ENCODE peak calls at places on chromosomes 11 and 22, in eight cellular contexts. Z, W, K, T, V, Y, L and I are unnamed samples.

GRCh38 chr11:60459345-60459744 is 3.7 kb downstream of the MS4A1 start:
- DNase-seq in Y (no peak), K (no peak), Z (no peak), W (no peak), V (no peak), T (no peak), L (no peak), I (no peak)

GRCh38 chr11:14449302-14449714 is 50.3 kb downstream of the COPB1 start:
- DNase-seq in V (no peak), T (no peak), K (no peak), Y (peak), Z (no peak), W (no peak), L (no peak), I (no peak)

GRCh38 chr11:73759520-73760065 is 1.3 kb downstream of the RAB6A start:
- DNase-seq in W (peak), V (no peak), L (no peak), Z (no peak), K (no peak), T (no peak), Y (peak), I (no peak)

GRCh38 chr11:1514349-1515061 is 27.9 kb upstream of the MOB2 start:
- DNase-seq in Z (peak), Y (no peak), W (no peak), K (no peak), T (no peak), L (no peak), V (no peak), I (no peak)

GRCh38 chr11:130369141-130369691 is 54.5 kb upstream of the ZBTB44 start:
- DNase-seq in K (no peak), Z (no peak), Y (no peak), W (no peak), V (no peak), L (peak), T (no peak), I (no peak)

GRCh38 chr11:131682373-131683015 is 312.1 kb downstream of the NTM start:
- DNase-seq in W (no peak), L (no peak), V (no peak), Y (no peak), K (no peak), T (no peak), Z (no peak), I (no peak)

GRCh38 chr11:93236741-93237675 is 39.2 kb upstream of the SLC36A4 start:
- DNase-seq in K (no peak), Z (no peak), L (no peak), V (no peak), W (peak), T (no peak), Y (peak), I (no peak)

GRCh38 chr11:103622296-103622695 is 414.1 kb upstream of the DDI1 start:
- DNase-seq in V (no peak), L (no peak), W (no peak), T (no peak), Y (no peak), K (no peak), Z (no peak), I (no peak)

GRCh38 chr11:131470526-131470925 is 100.1 kb downstream of the NTM start:
- DNase-seq in Y (no peak), L (no peak), V (no peak), Z (no peak), K (no peak), T (no peak), W (no peak), I (no peak)

GRCh38 chr22:48492371-48493320 is 1335.0 kb downstream of the BRD1 start:
- DNase-seq in K (peak), V (peak), Y (peak), W (peak), Z (peak), L (peak), T (peak), I (peak)

GRCh38 chr22:18974477-18975180 is 38.5 kb upstream of the PRODH start:
- DNase-seq in V (no peak), Y (no peak), K (no peak), W (no peak), Z (no peak), T (no peak), L (no peak), I (no peak)

GRCh38 chr22:50205781-50206569 is 5.2 kb downstream of the SELENOO start:
- DNase-seq in Z (no peak), T (no peak), K (no peak), W (no peak), V (no peak), L (no peak), Y (no peak), I (no peak)

GRCh38 chr22:22944268-22944985 is 56.8 kb downstream of the IGLL5 start:
- DNase-seq in Z (no peak), L (peak), K (no peak), T (no peak), Y (no peak), W (no peak), V (no peak), I (no peak)

GRCh38 chr11:63599211-63600122 is 14.8 kb downstream of the PLAAT3 start:
- DNase-seq in Z (no peak), L (no peak), V (no peak), W (peak), T (no peak), K (no peak), Y (peak), I (no peak)

GRCh38 chr22:46250783-46251125 is 661 bp upstream of the CDPF1 start:
- DNase-seq in L (no peak), Z (no peak), W (no peak), T (no peak), K (no peak), V (no peak), Y (no peak), I (no peak)

GRCh38 chr22:35580351-35581022 is 36.6 kb downstream of the MB start:
- DNase-seq in W (no peak), K (no peak), T (no peak), V (no peak), Y (no peak), L (no peak), Z (peak), I (no peak)

GRCh38 chr11:86079421-86079820 is 10.5 kb upstream of the PICALM start:
- DNase-seq in Z (no peak), K (no peak), W (no peak), L (no peak), Y (no peak), V (no peak), T (no peak), I (no peak)

GRCh38 chr22:28931844-28932561 is 48.6 kb downstream of the ZNRF3 start:
- DNase-seq in L (no peak), W (no peak), V (no peak), T (no peak), Z (no peak), Y (no peak), K (no peak), I (no peak)

GRCh38 chr11:36996795-36997194 is 398.8 kb upstream of the RAG2 start:
- DNase-seq in V (no peak), T (no peak), L (no peak), Y (no peak), Z (no peak), K (no peak), W (no peak), I (no peak)

GRCh38 chr22:45777046-45777851 is 105.6 kb downstream of the ATXN10 start:
- DNase-seq in Y (peak), W (peak), T (no peak), L (no peak), V (no peak), K (no peak), Z (no peak), I (no peak)

GRCh38 chr22:27686534-27686933 is 115.0 kb downstream of the MN1 start:
- DNase-seq in V (no peak), Y (no peak), T (no peak), L (peak), Z (peak), K (no peak), W (no peak), I (no peak)

GRCh38 chr22:50581950-50582561 is 593 bp downstream of the CHKB start:
- DNase-seq in T (no peak), L (no peak), K (no peak), W (peak), V (no peak), Y (no peak), Z (no peak), I (no peak)

GRCh38 chr11:76314741-76315090 is 66.2 kb downstream of the THAP12 start:
- DNase-seq in K (no peak), L (no peak), W (peak), T (no peak), Y (peak), V (no peak), Z (no peak), I (no peak)

GRCh38 chr11:28819741-28820140 is 711.6 kb downstream of the METTL15 start:
- DNase-seq in K (no peak), Z (no peak), Y (no peak), V (no peak), W (peak), T (no peak), L (no peak), I (no peak)

GRCh38 chr11:2426826-2427521 is 17.3 kb downstream of the TRPM5 start:
- DNase-seq in T (peak), V (no peak), Z (no peak), Y (no peak), K (no peak), W (no peak), L (no peak), I (no peak)

GRCh38 chr11:83456075-83456474 is 169.9 kb upstream of the CCDC90B start:
- DNase-seq in Y (no peak), L (no peak), Z (no peak), K (no peak), V (no peak), T (no peak), W (no peak), I (no peak)

GRCh38 chr11:108880510-108880909 is 215.6 kb downstream of the DDX10 start:
- DNase-seq in W (no peak), Y (no peak), L (no peak), K (no peak), T (no peak), Z (no peak), V (no peak), I (no peak)

GRCh38 chr22:48599346-48599745 is 1228.3 kb downstream of the BRD1 start:
- DNase-seq in K (no peak), Z (no peak), V (no peak), T (no peak), W (no peak), L (no peak), Y (no peak), I (no peak)

GRCh38 chr11:120337896-120338840 is 2.0 kb downstream of the ARHGEF12 start:
- DNase-seq in L (no peak), T (no peak), V (no peak), W (peak), Z (no peak), K (no peak), Y (peak), I (no peak)

GRCh38 chr11:78268516-78269410 is 80.0 kb downstream of the USP35 start:
- DNase-seq in Y (no peak), L (no peak), T (no peak), K (no peak), V (no peak), Z (peak), W (no peak), I (no peak)

GRCh38 chr11:45392154-45392553 is 106.0 kb upstream of the SYT13 start:
- DNase-seq in Z (no peak), K (no peak), W (no peak), L (no peak), Y (no peak), T (no peak), V (no peak), I (no peak)

DNA sequence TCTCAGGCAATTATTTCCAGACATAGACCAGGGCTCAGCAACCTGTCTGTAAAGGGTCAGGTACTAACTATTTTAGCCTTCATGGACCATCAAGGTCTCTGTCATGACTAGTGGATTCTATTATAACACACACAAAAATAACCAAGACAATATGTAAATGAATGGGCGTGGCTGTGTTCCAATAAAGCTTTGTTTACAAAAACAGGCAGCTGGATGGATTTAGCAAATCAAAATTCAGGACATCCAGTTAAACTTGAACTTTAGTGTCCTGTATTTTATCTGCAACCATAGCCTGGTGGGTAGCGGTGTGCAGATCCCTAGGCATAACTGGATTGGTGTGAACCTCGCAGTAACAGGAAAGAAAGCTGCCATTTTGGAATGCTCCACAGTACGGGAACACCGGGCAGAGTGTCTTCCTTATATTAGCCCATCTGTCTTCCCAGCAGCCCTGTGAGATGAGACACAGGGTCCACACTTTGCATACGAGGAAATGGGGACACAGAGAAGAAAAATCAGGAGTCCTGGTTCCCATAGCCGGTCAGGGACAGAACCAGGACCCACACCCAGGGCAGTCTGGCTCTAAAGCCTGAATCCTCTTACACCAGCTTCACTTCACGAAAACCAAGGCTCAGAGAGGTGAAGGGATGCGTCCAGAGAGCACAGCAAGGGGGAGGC is 15.6 kb downstream of the LIF start:
- DNase-seq in V (no peak), Y (no peak), T (no peak), Z (no peak), W (no peak), L (no peak), K (no peak), I (no peak)
- TF ChIP-seq CTCF in V (no peak), Y (no peak), T (no peak), Z (no peak), W (no peak), L (no peak), K (no peak), I (no peak)

DNA sequence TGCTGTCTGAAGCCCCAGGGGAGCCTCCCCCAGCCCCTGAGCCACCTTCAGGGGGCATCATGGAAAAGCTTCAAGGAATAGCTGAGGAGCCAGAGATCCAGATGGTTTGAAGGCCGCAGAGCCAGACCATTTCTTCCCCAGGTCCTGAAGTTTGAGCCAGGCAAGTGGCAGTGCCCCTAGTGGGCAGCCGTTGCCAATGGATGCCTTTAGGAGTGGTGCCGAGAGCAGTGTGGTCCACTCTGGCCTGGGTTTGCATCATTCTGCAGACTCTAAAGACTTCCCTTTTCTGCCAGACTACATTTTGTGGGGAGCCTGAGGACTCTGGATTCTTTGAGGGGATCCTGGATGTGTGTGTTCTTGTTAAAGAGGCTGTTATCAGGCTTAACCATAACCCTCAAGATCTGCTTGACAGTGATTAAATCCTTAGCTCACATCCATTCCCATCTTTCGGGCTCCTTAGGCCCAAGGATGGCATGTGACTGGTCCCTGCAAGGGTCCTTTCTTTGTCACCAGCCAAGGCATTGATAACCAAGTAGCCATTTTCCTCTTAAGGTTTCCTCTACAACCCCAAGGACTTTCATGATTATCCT is 13.1 kb downstream of the HINFP start:
- DNase-seq in W (no peak), L (no peak), Y (peak), Z (no peak), V (no peak), K (no peak), T (no peak), I (no peak)
- TF ChIP-seq CTCF in W (peak), L (peak), Y (peak), Z (peak), V (peak), K (peak), T (no peak), I (no peak)

GRCh38 chr11:65040520-65041205 is 347 bp upstream of the SAC3D1 start:
- DNase-seq in L (peak), V (peak), Z (peak), K (peak), Y (peak), W (peak), T (peak), I (peak)
- TF ChIP-seq CTCF in L (no peak), V (no peak), Z (no peak), K (no peak), Y (no peak), W (no peak), T (no peak), I (no peak)

DNA sequence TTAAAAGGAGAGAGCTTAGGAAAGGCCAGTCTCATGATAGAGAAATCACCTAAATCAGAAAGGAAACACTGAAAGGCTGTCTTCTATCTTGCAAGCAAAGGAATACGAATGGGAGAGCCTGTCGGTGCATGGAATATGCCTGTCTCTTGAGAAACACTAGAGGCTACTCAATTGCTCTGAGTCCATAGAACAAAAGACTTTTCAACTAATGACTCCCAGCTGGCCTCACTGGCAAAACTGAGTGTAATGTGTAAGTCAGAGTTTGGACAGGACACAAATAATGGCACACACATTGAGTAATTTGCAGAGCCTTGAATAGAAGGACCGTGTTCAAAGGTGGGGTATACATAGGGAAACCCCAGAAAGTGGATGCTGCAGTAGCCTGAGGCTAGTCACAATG is 171.0 kb upstream of the ARHGAP20 start:
- DNase-seq in L (no peak), K (no peak), Z (no peak), T (no peak), Y (no peak), W (no peak), V (no peak), I (no peak)
- TF ChIP-seq CTCF in L (no peak), K (no peak), Z (no peak), T (no peak), Y (no peak), W (no peak), V (no peak), I (no peak)

GRCh38 chr11:34633990-34634725 is 13.3 kb downstream of the EHF start:
- DNase-seq in K (peak), L (no peak), V (no peak), T (no peak), Y (peak), Z (no peak), W (peak), I (no peak)
- TF ChIP-seq CTCF in K (no peak), L (peak), V (no peak), T (no peak), Y (no peak), Z (no peak), W (no peak), I (no peak)